ENCODE peak calls at places on chromosomes 12 and 14, in nine cellular contexts. One of them, this sample, is unnamed.

GRCh38 chr12:25100203-25100602 is 94.8 kb downstream of the DNAI7 start:
- DNase-seq in LoVo: no peak
- DNase-seq in CD8-positive, alpha-beta memory T cell: no peak
- DNase-seq in brain microvascular endothelial cell: no peak
- DNase-seq in NCI-H524: no peak
- DNase-seq in left ventricle myocardium inferior: no peak
- DNase-seq in activated naive CD8-positive, alpha-beta T cell treated with anti-CD3 and anti-CD28 coated beads for 36 hours: no peak
- DNase-seq in CD4-positive, alpha-beta memory T cell: no peak
- DNase-seq in T-helper 2 cell: no peak
- DNase-seq in this sample: no peak

GRCh38 chr14:27186048-27186447 is 588.2 kb upstream of the NOVA1 start:
- DNase-seq in LoVo: no peak
- DNase-seq in CD8-positive, alpha-beta memory T cell: no peak
- DNase-seq in brain microvascular endothelial cell: no peak
- DNase-seq in NCI-H524: no peak
- DNase-seq in left ventricle myocardium inferior: no peak
- DNase-seq in activated naive CD8-positive, alpha-beta T cell treated with anti-CD3 and anti-CD28 coated beads for 36 hours: no peak
- DNase-seq in CD4-positive, alpha-beta memory T cell: no peak
- DNase-seq in T-helper 2 cell: no peak
- DNase-seq in this sample: no peak

GRCh38 chr14:55348766-55349453 is 62.7 kb downstream of the ATG14 start:
- DNase-seq in LoVo: no peak
- DNase-seq in CD8-positive, alpha-beta memory T cell: no peak
- DNase-seq in brain microvascular endothelial cell: no peak
- DNase-seq in NCI-H524: peak
- DNase-seq in left ventricle myocardium inferior: no peak
- DNase-seq in activated naive CD8-positive, alpha-beta T cell treated with anti-CD3 and anti-CD28 coated beads for 36 hours: no peak
- DNase-seq in CD4-positive, alpha-beta memory T cell: no peak
- DNase-seq in T-helper 2 cell: no peak
- DNase-seq in this sample: no peak

GRCh38 chr12:29207120-29207519 is 58.0 kb downstream of the FAR2 start:
- DNase-seq in LoVo: no peak
- DNase-seq in CD8-positive, alpha-beta memory T cell: no peak
- DNase-seq in brain microvascular endothelial cell: peak
- DNase-seq in NCI-H524: no peak
- DNase-seq in left ventricle myocardium inferior: no peak
- DNase-seq in activated naive CD8-positive, alpha-beta T cell treated with anti-CD3 and anti-CD28 coated beads for 36 hours: no peak
- DNase-seq in CD4-positive, alpha-beta memory T cell: no peak
- DNase-seq in T-helper 2 cell: no peak
- DNase-seq in this sample: peak

GRCh38 chr14:26917086-26917485 is 319.3 kb upstream of the NOVA1 start:
- DNase-seq in LoVo: peak
- DNase-seq in CD8-positive, alpha-beta memory T cell: no peak
- DNase-seq in brain microvascular endothelial cell: no peak
- DNase-seq in NCI-H524: peak
- DNase-seq in left ventricle myocardium inferior: no peak
- DNase-seq in activated naive CD8-positive, alpha-beta T cell treated with anti-CD3 and anti-CD28 coated beads for 36 hours: no peak
- DNase-seq in CD4-positive, alpha-beta memory T cell: no peak
- DNase-seq in T-helper 2 cell: no peak
- DNase-seq in this sample: peak

GRCh38 chr14:24613241-24613640 is 3.8 kb upstream of the GZMH start:
- DNase-seq in LoVo: no peak
- DNase-seq in CD8-positive, alpha-beta memory T cell: no peak
- DNase-seq in brain microvascular endothelial cell: no peak
- DNase-seq in NCI-H524: no peak
- DNase-seq in left ventricle myocardium inferior: no peak
- DNase-seq in activated naive CD8-positive, alpha-beta T cell treated with anti-CD3 and anti-CD28 coated beads for 36 hours: no peak
- DNase-seq in CD4-positive, alpha-beta memory T cell: no peak
- DNase-seq in T-helper 2 cell: no peak
- DNase-seq in this sample: no peak

GRCh38 chr14:53955671-53956426 is 776 bp downstream of the BMP4 start:
- DNase-seq in LoVo: peak
- DNase-seq in CD8-positive, alpha-beta memory T cell: no peak
- DNase-seq in brain microvascular endothelial cell: no peak
- DNase-seq in NCI-H524: peak
- DNase-seq in left ventricle myocardium inferior: peak
- DNase-seq in activated naive CD8-positive, alpha-beta T cell treated with anti-CD3 and anti-CD28 coated beads for 36 hours: no peak
- DNase-seq in CD4-positive, alpha-beta memory T cell: no peak
- DNase-seq in T-helper 2 cell: no peak
- DNase-seq in this sample: peak

GRCh38 chr14:41607966-41608663 is 1.4 kb downstream of the LRFN5 start:
- DNase-seq in LoVo: no peak
- DNase-seq in CD8-positive, alpha-beta memory T cell: no peak
- DNase-seq in brain microvascular endothelial cell: no peak
- DNase-seq in NCI-H524: peak
- DNase-seq in left ventricle myocardium inferior: no peak
- DNase-seq in activated naive CD8-positive, alpha-beta T cell treated with anti-CD3 and anti-CD28 coated beads for 36 hours: no peak
- DNase-seq in CD4-positive, alpha-beta memory T cell: no peak
- DNase-seq in T-helper 2 cell: no peak
- DNase-seq in this sample: no peak

GRCh38 chr12:5864913-5865312 is 80.1 kb downstream of the ANO2 start:
- DNase-seq in LoVo: no peak
- DNase-seq in CD8-positive, alpha-beta memory T cell: no peak
- DNase-seq in brain microvascular endothelial cell: no peak
- DNase-seq in NCI-H524: no peak
- DNase-seq in left ventricle myocardium inferior: no peak
- DNase-seq in activated naive CD8-positive, alpha-beta T cell treated with anti-CD3 and anti-CD28 coated beads for 36 hours: no peak
- DNase-seq in CD4-positive, alpha-beta memory T cell: no peak
- DNase-seq in T-helper 2 cell: no peak
- DNase-seq in this sample: no peak

GRCh38 chr14:67999290-67999689 is 179.7 kb downstream of the RAD51B start:
- DNase-seq in LoVo: no peak
- DNase-seq in CD8-positive, alpha-beta memory T cell: no peak
- DNase-seq in brain microvascular endothelial cell: no peak
- DNase-seq in NCI-H524: no peak
- DNase-seq in left ventricle myocardium inferior: no peak
- DNase-seq in activated naive CD8-positive, alpha-beta T cell treated with anti-CD3 and anti-CD28 coated beads for 36 hours: no peak
- DNase-seq in CD4-positive, alpha-beta memory T cell: no peak
- DNase-seq in T-helper 2 cell: no peak
- DNase-seq in this sample: peak

GRCh38 chr12:24767016-24767415 is 181.9 kb downstream of the BCAT1 start:
- DNase-seq in LoVo: no peak
- DNase-seq in CD8-positive, alpha-beta memory T cell: no peak
- DNase-seq in brain microvascular endothelial cell: no peak
- DNase-seq in NCI-H524: no peak
- DNase-seq in left ventricle myocardium inferior: no peak
- DNase-seq in activated naive CD8-positive, alpha-beta T cell treated with anti-CD3 and anti-CD28 coated beads for 36 hours: no peak
- DNase-seq in CD4-positive, alpha-beta memory T cell: no peak
- DNase-seq in T-helper 2 cell: no peak
- DNase-seq in this sample: no peak

GRCh38 chr12:109927622-109928021 is 27.5 kb downstream of the TCHP start:
- DNase-seq in LoVo: peak
- DNase-seq in CD8-positive, alpha-beta memory T cell: peak
- DNase-seq in brain microvascular endothelial cell: peak
- DNase-seq in NCI-H524: peak
- DNase-seq in left ventricle myocardium inferior: no peak
- DNase-seq in activated naive CD8-positive, alpha-beta T cell treated with anti-CD3 and anti-CD28 coated beads for 36 hours: peak
- DNase-seq in CD4-positive, alpha-beta memory T cell: peak
- DNase-seq in T-helper 2 cell: no peak
- DNase-seq in this sample: peak

GRCh38 chr12:116222358-116222757 is 55.1 kb downstream of the MED13L start:
- DNase-seq in LoVo: peak
- DNase-seq in CD8-positive, alpha-beta memory T cell: no peak
- DNase-seq in brain microvascular endothelial cell: peak
- DNase-seq in NCI-H524: no peak
- DNase-seq in left ventricle myocardium inferior: no peak
- DNase-seq in activated naive CD8-positive, alpha-beta T cell treated with anti-CD3 and anti-CD28 coated beads for 36 hours: peak
- DNase-seq in CD4-positive, alpha-beta memory T cell: no peak
- DNase-seq in T-helper 2 cell: no peak
- DNase-seq in this sample: peak

This sample was measured in fibroblast of pulmonary artery.